ENCODE peak calls at places on chromosomes 7 and 10, in seven cellular contexts. G is AG10803, Z is cardiac fibroblast, Q is body of pancreas, V is neuronal stem cell, H is Panc1, R is BJ. F is an unnamed sample.

GRCh38 chr7:95478139-95479037 is 7.4 kb upstream of the ASB4 start:
- DNase-seq in G (peak; percentile 37), Z (peak; percentile 72), Q (peak; percentile 57), V (no peak), H (no peak), R (no peak), F (no peak)

GRCh38 chr7:100213672-100214071 is 6.1 kb upstream of the PVRIG start:
- DNase-seq in G (no peak), Z (no peak), Q (no peak), V (no peak), H (no peak), R (no peak), F (peak; percentile 67)

GRCh38 chr7:47453093-47454056 is 128.5 kb downstream of the TNS3 start:
- DNase-seq in G (peak; percentile 92), Z (peak; percentile 95), Q (peak; percentile 86), V (no peak), H (peak; percentile 67), R (peak; percentile 95), F (no peak)

GRCh38 chr10:8049874-8050560 is 4.5 kb upstream of the GATA3 start:
- DNase-seq in G (no peak), Z (peak; percentile 25), Q (no peak), V (peak; percentile 58), H (no peak), R (no peak), F (no peak)

GRCh38 chr7:102828291-102828690 is 79.5 kb downstream of the FAM185A start:
- DNase-seq in G (peak; percentile 27), Z (peak; percentile 71), Q (no peak), V (no peak), H (no peak), R (no peak), F (no peak)

GRCh38 chr10:70355234-70356021 is 27.0 kb downstream of the LRRC20 start:
- DNase-seq in G (no peak), Z (no peak), Q (no peak), V (no peak), H (no peak), R (no peak), F (peak; percentile 76)

GRCh38 chr7:84647797-84648762 is 453.5 kb upstream of the SEMA3A start:
- DNase-seq in G (peak; percentile 94), Z (peak; percentile 89), Q (no peak), V (no peak), H (no peak), R (peak; percentile 67), F (no peak)

GRCh38 chr10:69222157-69223027 is 2.3 kb downstream of the HKDC1 start:
- DNase-seq in G (peak; percentile 66), Z (peak; percentile 82), Q (peak; percentile 48), V (peak; percentile 40), H (peak; percentile 61), R (no peak), F (peak; percentile 85)

GRCh38 chr7:123468303-123468702 is 66.1 kb downstream of the IQUB start:
- DNase-seq in G (no peak), Z (no peak), Q (no peak), V (no peak), H (no peak), R (no peak), F (no peak)

GRCh38 chr7:50166997-50167961 is 74.2 kb upstream of the ZPBP start:
- DNase-seq in G (no peak), Z (no peak), Q (no peak), V (no peak), H (no peak), R (no peak), F (no peak)

GRCh38 chr7:78178319-78178718 is 379.7 kb downstream of the PHTF2 start:
- DNase-seq in G (peak; percentile 65), Z (peak; percentile 6), Q (no peak), V (no peak), H (no peak), R (peak; percentile 8), F (no peak)

GRCh38 chr10:75095631-75096030 is 15.8 kb upstream of the SAMD8 start:
- DNase-seq in G (no peak), Z (no peak), Q (no peak), V (no peak), H (no peak), R (no peak), F (no peak)

GRCh38 chr7:116698930-116699722 is 27.1 kb downstream of the MET start:
- DNase-seq in G (no peak), Z (no peak), Q (no peak), V (no peak), H (no peak), R (no peak), F (no peak)

GRCh38 chr7:112150823-112151641 is 55.2 kb downstream of the DOCK4 start:
- DNase-seq in G (no peak), Z (peak; percentile 45), Q (no peak), V (no peak), H (no peak), R (no peak), F (no peak)

GRCh38 chr7:124084024-124084423 is 51.2 kb upstream of the TMEM229A start:
- DNase-seq in G (no peak), Z (peak; percentile 5), Q (no peak), V (no peak), H (no peak), R (no peak), F (no peak)

GRCh38 chr10:86346794-86347665 is 19.6 kb downstream of the GRID1 start:
- DNase-seq in G (no peak), Z (no peak), Q (no peak), V (no peak), H (no peak), R (no peak), F (peak; percentile 57)

GRCh38 chr10:63133056-63133786 is at the start of gene NRBF2:
- DNase-seq in G (peak; percentile 98), Z (peak; percentile 100), Q (peak; percentile 99), V (peak; percentile 85), H (peak; percentile 95), R (peak; percentile 87), F (peak; percentile 99)

GRCh38 chr10:34433241-34434076 is 381.6 kb downstream of the PARD3 start:
- DNase-seq in G (peak; percentile 74), Z (peak; percentile 93), Q (no peak), V (no peak), H (no peak), R (peak; percentile 51), F (no peak)

GRCh38 chr10:12481956-12482355 is 132.6 kb downstream of the CAMK1D start:
- DNase-seq in G (no peak), Z (no peak), Q (no peak), V (no peak), H (no peak), R (no peak), F (peak; percentile 24)

GRCh38 chr10:12480440-12480839 is 131.1 kb downstream of the CAMK1D start:
- DNase-seq in G (no peak), Z (no peak), Q (no peak), V (no peak), H (no peak), R (no peak), F (no peak)

GRCh38 chr10:12479437-12479844 is 130.1 kb downstream of the CAMK1D start:
- DNase-seq in G (no peak), Z (no peak), Q (no peak), V (no peak), H (no peak), R (no peak), F (peak; percentile 63)

GRCh38 chr10:12482586-12482985 is 133.2 kb downstream of the CAMK1D start:
- DNase-seq in G (no peak), Z (no peak), Q (no peak), V (no peak), H (no peak), R (no peak), F (peak; percentile 25)

GRCh38 chr10:12479924-12480323 is 130.6 kb downstream of the CAMK1D start:
- DNase-seq in G (no peak), Z (no peak), Q (no peak), V (no peak), H (no peak), R (no peak), F (peak; percentile 23)
- H3K4me3 ChIP-seq in G (no peak overlapping the region), Z (no peak overlapping the region), Q (no peak overlapping the region), V (no peak overlapping the region), H (no peak overlapping the region), R (no peak overlapping the region), F (no peak overlapping the region)

DNA sequence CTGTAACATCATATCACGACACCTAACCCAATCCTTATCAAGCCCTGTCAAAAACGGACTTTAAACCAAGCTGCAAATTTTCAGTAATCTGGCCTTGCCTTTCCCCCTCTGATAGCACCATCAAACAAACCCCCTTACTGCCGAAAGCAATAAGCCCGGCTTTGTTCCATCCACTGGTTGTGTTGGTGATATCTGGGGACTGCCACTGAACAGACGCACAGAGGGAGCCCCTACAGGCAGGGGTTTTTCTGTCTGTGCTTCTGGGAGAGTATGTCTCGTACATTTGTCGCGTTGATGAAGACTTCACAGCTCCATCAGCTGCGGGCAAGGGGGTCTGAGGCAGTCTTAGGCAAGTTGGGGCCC is 550 bp upstream of the PLAU start:
- DNase-seq in G (no peak), Z (no peak), Q (no peak), V (no peak), H (no peak), R (no peak), F (no peak)
- H3K4me3 ChIP-seq in G (peak overlapping the region; percentile 68), Z (peak overlapping the region; percentile 70), Q (no peak overlapping the region), V (peak overlapping the region; percentile 44), H (peak overlapping the region; percentile 73), R (peak overlapping the region; percentile 65), F (peak overlapping the region; percentile 63)

GRCh38 chr10:485776-486572 is 203.5 kb downstream of the DIP2C start:
- DNase-seq in G (peak; percentile 63), Z (no peak), Q (no peak), V (no peak), H (no peak), R (no peak), F (peak; percentile 40)
- H3K4me3 ChIP-seq in G (no peak overlapping the region), Z (no peak overlapping the region), Q (no peak overlapping the region), V (no peak overlapping the region), H (no peak overlapping the region), R (no peak overlapping the region), F (no peak overlapping the region)

GRCh38 chr7:18864967-18865366 is 252.5 kb downstream of the TWIST1 start:
- DNase-seq in G (no peak), Z (no peak), Q (no peak), V (no peak), H (no peak), R (no peak), F (no peak)

GRCh38 chr7:18872344-18872743 is 245.1 kb downstream of the TWIST1 start:
- DNase-seq in G (no peak), Z (no peak), Q (no peak), V (no peak), H (no peak), R (no peak), F (no peak)

GRCh38 chr7:18861514-18861913 is 255.9 kb downstream of the TWIST1 start:
- DNase-seq in G (peak; percentile 77), Z (peak; percentile 93), Q (no peak), V (no peak), H (no peak), R (peak; percentile 11), F (no peak)

DNA sequence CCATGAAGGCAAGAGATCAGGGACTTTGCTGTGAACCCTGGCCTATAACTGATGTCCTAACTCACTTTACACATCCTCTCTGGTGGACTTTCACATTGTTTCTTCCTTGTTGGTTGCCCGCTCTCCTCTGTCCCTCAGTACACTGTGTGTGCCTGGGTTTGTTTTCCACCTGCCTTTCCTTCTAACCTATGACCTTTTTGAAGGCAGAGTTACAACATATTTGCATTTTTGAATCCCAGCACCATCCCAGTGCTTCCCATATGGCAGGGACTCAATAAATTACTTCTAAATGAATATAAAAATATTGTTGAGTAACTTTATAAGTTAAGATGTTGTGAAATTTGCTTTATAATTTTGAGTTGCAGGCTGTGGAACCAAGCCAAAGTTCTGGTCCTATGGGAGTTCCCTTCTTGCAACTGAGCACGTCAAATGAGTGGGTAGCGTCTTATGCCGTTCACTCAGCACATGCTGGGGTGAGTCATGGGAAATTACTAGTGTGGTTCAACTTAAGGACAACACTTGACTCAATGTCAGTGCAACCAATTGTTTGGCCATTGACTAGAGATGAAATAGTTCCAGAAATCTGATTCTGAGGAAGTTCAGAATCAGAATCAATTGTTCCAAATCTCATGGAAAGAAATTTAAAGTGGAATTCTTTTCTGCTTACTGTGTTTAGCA is 250.9 kb downstream of the TWIST1 start:
- DNase-seq in G (peak; percentile 100), Z (peak; percentile 100), Q (peak; percentile 42), V (no peak), H (peak; percentile 45), R (peak; percentile 99), F (no peak)
- H3K4me3 ChIP-seq in G (no peak overlapping the region), Z (no peak overlapping the region), Q (no peak overlapping the region), V (no peak overlapping the region), H (no peak overlapping the region), R (no peak overlapping the region), F (no peak overlapping the region)

F was measured in spleen.